ENCODE peak calls at places on chromosomes 12 and 14, in seven cellular contexts. E, Z, L, O, N, Q and T are unnamed samples.
A peak's percentile ranks its signal among the peaks of the same experiment; 100 is the strongest.

GRCh38 chr12:24997970-24998582 is 49.2 kb upstream of the BCAT1 start:
- DNase-seq in E (peak; percentile 94), L (no peak), O (no peak), Z (peak; percentile 44), Q (no peak), N (no peak), T (no peak)

GRCh38 chr12:122793685-122794106 is 19.3 kb downstream of the CCDC62 start:
- DNase-seq in Q (no peak), E (peak; percentile 71), L (peak; percentile 9), O (peak; percentile 66), Z (peak; percentile 50), N (no peak), T (no peak)

GRCh38 chr14:80211143-80212024 is at the start of gene DIO2:
- DNase-seq in O (no peak), E (no peak), L (no peak), N (peak; percentile 42), Z (no peak), Q (peak; percentile 60), T (no peak)

GRCh38 chr12:122333142-122334087 is 67.1 kb upstream of the VPS33A start:
- DNase-seq in Z (no peak), L (no peak), N (no peak), E (no peak), Q (no peak), O (no peak), T (no peak)

GRCh38 chr12:51906452-51907082 is 737 bp upstream of the ACVRL1 start:
- DNase-seq in L (no peak), N (peak; percentile 32), Z (no peak), O (no peak), E (no peak), Q (peak; percentile 19), T (no peak)

GRCh38 chr12:6084261-6084968 is 40.1 kb downstream of the VWF start:
- DNase-seq in E (peak; percentile 61), Q (peak; percentile 16), L (no peak), N (no peak), O (no peak), Z (peak; percentile 72), T (no peak)

GRCh38 chr12:113298861-113299545 is 35.9 kb downstream of the SLC8B1 start:
- DNase-seq in L (no peak), N (no peak), E (no peak), Q (peak; percentile 82), Z (no peak), O (no peak), T (no peak)

GRCh38 chr12:969821-970220 is 20.3 kb upstream of the RAD52 start:
- DNase-seq in E (no peak), N (no peak), Q (no peak), Z (no peak), O (no peak), L (no peak), T (no peak)

GRCh38 chr14:89215166-89215940 is 201.7 kb downstream of the FOXN3 start:
- DNase-seq in N (no peak), Q (no peak), L (no peak), E (no peak), O (no peak), Z (no peak), T (no peak)

GRCh38 chr14:49424436-49425331 is 161.5 kb downstream of the RPS29 start:
- DNase-seq in Q (no peak), E (no peak), O (no peak), L (no peak), Z (peak; percentile 25), N (no peak), T (no peak)

GRCh38 chr14:75631453-75631831 is 29.2 kb downstream of the ERG28 start:
- DNase-seq in E (no peak), O (no peak), Z (no peak), Q (no peak), L (no peak), N (no peak), T (no peak)

GRCh38 chr12:16588812-16589211 is 17.1 kb downstream of the LMO3 start:
- DNase-seq in E (no peak), O (no peak), Z (no peak), L (no peak), Q (no peak), N (no peak), T (no peak)

GRCh38 chr14:24941719-24942118 is 108.2 kb downstream of the STXBP6 start:
- DNase-seq in O (peak; percentile 96), Z (no peak), L (no peak), Q (no peak), E (no peak), N (no peak), T (no peak)

GRCh38 chr12:112517730-112518129 is 99.0 kb downstream of the PTPN11 start:
- DNase-seq in L (no peak), E (no peak), Q (no peak), Z (no peak), N (no peak), O (no peak), T (no peak)

GRCh38 chr14:102164241-102164641 is 24.5 kb downstream of the WDR20 start:
- DNase-seq in Q (peak; percentile 25), Z (peak; percentile 59), N (no peak), E (peak; percentile 35), O (no peak), L (no peak), T (no peak)

GRCh38 chr12:31220633-31221565 is 105.1 kb downstream of the SINHCAF start:
- DNase-seq in E (peak; percentile 39), N (no peak), O (no peak), Q (no peak), Z (peak; percentile 32), L (no peak), T (no peak)

GRCh38 chr12:17954788-17955187 is 135.2 kb downstream of the RERGL start:
- DNase-seq in L (no peak), Z (no peak), N (no peak), E (no peak), O (no peak), Q (no peak), T (no peak)

GRCh38 chr12:122306407-122306806 is 40.1 kb upstream of the VPS33A start:
- DNase-seq in Z (no peak), L (no peak), Q (no peak), O (no peak), N (no peak), E (no peak), T (no peak)

GRCh38 chr12:49776413-49776812 is 35.1 kb downstream of the TMBIM6 start:
- DNase-seq in Z (peak; percentile 61), L (peak; percentile 67), Q (peak; percentile 74), E (peak; percentile 71), O (peak; percentile 2), N (peak; percentile 66), T (peak; percentile 79)

GRCh38 chr14:67694791-67695393 is 672 bp downstream of the RDH11 start:
- DNase-seq in L (peak; percentile 56), E (peak; percentile 94), N (peak; percentile 77), O (peak; percentile 89), Q (peak; percentile 54), Z (peak; percentile 90), T (peak; percentile 88)

GRCh38 chr12:89951050-89951693 is 242.5 kb upstream of the ATP2B1 start:
- DNase-seq in O (no peak), Z (peak; percentile 44), N (no peak), L (no peak), E (peak; percentile 60), Q (no peak), T (peak; percentile 44)

GRCh38 chr14:44309336-44309735 is 197.7 kb downstream of the FSCB start:
- DNase-seq in E (no peak), N (no peak), Z (peak; percentile 78), Q (no peak), O (no peak), L (no peak), T (no peak)

GRCh38 chr12:107109726-107110518 is 16.6 kb upstream of the CRY1 start:
- DNase-seq in L (no peak), O (no peak), Z (no peak), N (no peak), Q (no peak), E (peak; percentile 14), T (no peak)

GRCh38 chr14:92951912-92952471 is 29.0 kb downstream of the CHGA start:
- DNase-seq in E (peak; percentile 56), O (peak; percentile 51), L (peak; percentile 88), Q (peak; percentile 77), Z (peak; percentile 72), N (peak; percentile 74), T (peak; percentile 88)

GRCh38 chr14:86575141-86575540 is 1045.2 kb downstream of the FLRT2 start:
- DNase-seq in L (no peak), E (peak; percentile 0), Z (no peak), N (no peak), Q (no peak), O (no peak), T (no peak)

GRCh38 chr12:46382425-46382973 is 9.9 kb upstream of the SLC38A2 start:
- DNase-seq in Z (no peak), L (no peak), O (no peak), E (peak; percentile 70), Q (no peak), N (no peak), T (no peak)

GRCh38 chr12:14868916-14869315 is 16.7 kb downstream of the MGP start:
- DNase-seq in N (no peak), O (no peak), L (no peak), E (peak; percentile 8), Z (peak; percentile 13), Q (no peak), T (no peak)

GRCh38 chr14:80636071-80636470 is 305.5 kb downstream of the CEP128 start:
- DNase-seq in E (no peak), L (no peak), N (no peak), Q (no peak), Z (no peak), O (no peak), T (no peak)

GRCh38 chr12:77118696-77119095 is 53.3 kb upstream of the E2F7 start:
- DNase-seq in N (no peak), E (peak; percentile 50), O (no peak), L (no peak), Z (peak; percentile 47), Q (no peak), T (no peak)

GRCh38 chr12:63206908-63207307 is 55.9 kb upstream of the AVPR1A start:
- DNase-seq in E (no peak), Z (no peak), Q (peak; percentile 28), O (peak; percentile 89), N (no peak), L (no peak), T (no peak)